ENCODE peak calls at places on chromosomes 11 and 22, in eight cellular contexts. One of them, this sample, is unnamed.

GRCh38 chr11:102237096-102237735 is 80.1 kb upstream of the BIRC3 start:
- DNase-seq in HL-60: no peak
- DNase-seq in GM12865: no peak
- DNase-seq in lower leg skin: no peak
- DNase-seq in uterus: no peak
- DNase-seq in WTC11: no peak
- DNase-seq in progenitor cell of endocrine pancreas: no peak
- DNase-seq in CD8-positive, alpha-beta T cell: no peak
- DNase-seq in this sample: no peak

GRCh38 chr11:20159680-20160381 is 444 bp downstream of the DBX1 start:
- DNase-seq in lower leg skin: no peak
- DNase-seq in uterus: no peak
- DNase-seq in progenitor cell of endocrine pancreas: no peak
- DNase-seq in GM12865: no peak
- DNase-seq in WTC11: peak; percentile 44
- DNase-seq in HL-60: no peak
- DNase-seq in CD8-positive, alpha-beta T cell: no peak
- DNase-seq in this sample: no peak

GRCh38 chr11:72683782-72684200 is 9.6 kb upstream of the PDE2A start:
- DNase-seq in CD8-positive, alpha-beta T cell: peak; percentile 58
- DNase-seq in GM12865: peak; percentile 66
- DNase-seq in progenitor cell of endocrine pancreas: peak; percentile 79
- DNase-seq in HL-60: peak; percentile 44
- DNase-seq in uterus: peak; percentile 58
- DNase-seq in WTC11: peak; percentile 92
- DNase-seq in lower leg skin: peak; percentile 93
- DNase-seq in this sample: peak; percentile 93

GRCh38 chr11:7687386-7687785 is 14.1 kb upstream of the CYB5R2 start:
- DNase-seq in lower leg skin: no peak
- DNase-seq in progenitor cell of endocrine pancreas: no peak
- DNase-seq in WTC11: no peak
- DNase-seq in uterus: no peak
- DNase-seq in GM12865: no peak
- DNase-seq in CD8-positive, alpha-beta T cell: no peak
- DNase-seq in HL-60: no peak
- DNase-seq in this sample: no peak

GRCh38 chr11:41382927-41383326 is 76.5 kb downstream of the LRRC4C start:
- DNase-seq in progenitor cell of endocrine pancreas: no peak
- DNase-seq in GM12865: no peak
- DNase-seq in WTC11: no peak
- DNase-seq in HL-60: no peak
- DNase-seq in CD8-positive, alpha-beta T cell: no peak
- DNase-seq in uterus: no peak
- DNase-seq in lower leg skin: no peak
- DNase-seq in this sample: no peak

GRCh38 chr11:21602734-21603133 is 590.2 kb upstream of the ANO5 start:
- DNase-seq in GM12865: no peak
- DNase-seq in progenitor cell of endocrine pancreas: no peak
- DNase-seq in lower leg skin: no peak
- DNase-seq in CD8-positive, alpha-beta T cell: no peak
- DNase-seq in HL-60: no peak
- DNase-seq in WTC11: no peak
- DNase-seq in uterus: no peak
- DNase-seq in this sample: no peak

GRCh38 chr11:7673724-7674434 is 579 bp upstream of the CYB5R2 start:
- DNase-seq in uterus: peak; percentile 70
- DNase-seq in lower leg skin: peak; percentile 92
- DNase-seq in HL-60: no peak
- DNase-seq in WTC11: peak; percentile 77
- DNase-seq in CD8-positive, alpha-beta T cell: no peak
- DNase-seq in progenitor cell of endocrine pancreas: peak; percentile 37
- DNase-seq in GM12865: peak; percentile 23
- DNase-seq in this sample: peak; percentile 55

GRCh38 chr22:39091136-39092081 is 5.6 kb upstream of the APOBEC3H start:
- DNase-seq in progenitor cell of endocrine pancreas: no peak
- DNase-seq in lower leg skin: no peak
- DNase-seq in WTC11: no peak
- DNase-seq in uterus: no peak
- DNase-seq in GM12865: no peak
- DNase-seq in CD8-positive, alpha-beta T cell: no peak
- DNase-seq in HL-60: no peak
- DNase-seq in this sample: no peak

DNA sequence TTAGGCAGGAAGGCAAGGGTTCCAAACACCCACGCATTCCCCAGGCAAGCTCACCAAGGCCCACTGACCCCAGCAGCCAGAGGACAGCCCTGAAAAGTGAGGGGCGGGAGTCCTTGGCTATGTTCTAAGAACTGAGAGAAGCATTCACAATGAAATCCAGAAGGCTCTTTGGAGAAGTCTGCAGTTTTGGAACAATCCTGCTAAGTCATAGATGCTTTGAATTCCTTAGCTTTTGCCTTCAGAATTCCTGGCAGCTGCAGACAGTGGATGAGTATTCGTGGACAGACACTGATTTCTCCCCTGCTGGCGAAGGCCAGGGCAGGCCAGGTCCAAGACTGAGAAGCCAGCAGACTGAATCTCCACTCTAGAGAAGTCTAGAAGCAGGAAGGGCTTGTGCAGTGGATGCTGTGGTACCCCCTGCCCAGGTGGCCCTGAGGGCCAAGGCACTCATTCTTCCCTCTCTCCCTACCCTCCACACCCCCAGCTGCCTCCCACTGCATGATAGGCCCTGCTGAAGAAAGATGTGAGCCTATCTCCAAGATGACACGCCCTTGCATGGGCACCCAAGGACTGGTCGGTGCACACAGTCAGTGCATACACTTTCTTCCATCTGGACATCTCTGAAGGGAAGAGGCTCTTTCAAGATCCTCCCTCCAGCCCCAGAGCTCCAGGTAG is 133.2 kb upstream of the TEAD1 start:
- DNase-seq in progenitor cell of endocrine pancreas: no peak
- DNase-seq in uterus: peak; percentile 54
- DNase-seq in GM12865: no peak
- DNase-seq in HL-60: no peak
- DNase-seq in lower leg skin: peak; percentile 85
- DNase-seq in CD8-positive, alpha-beta T cell: no peak
- DNase-seq in WTC11: no peak
- DNase-seq in this sample: no peak
- TF ChIP-seq CTCF in progenitor cell of endocrine pancreas: no peak
- TF ChIP-seq CTCF in uterus: peak; percentile 10
- TF ChIP-seq CTCF in GM12865: no peak
- TF ChIP-seq CTCF in HL-60: no peak
- TF ChIP-seq CTCF in lower leg skin: no peak
- TF ChIP-seq CTCF in CD8-positive, alpha-beta T cell: no peak
- TF ChIP-seq CTCF in WTC11: no peak
- TF ChIP-seq CTCF in this sample: no peak

DNA sequence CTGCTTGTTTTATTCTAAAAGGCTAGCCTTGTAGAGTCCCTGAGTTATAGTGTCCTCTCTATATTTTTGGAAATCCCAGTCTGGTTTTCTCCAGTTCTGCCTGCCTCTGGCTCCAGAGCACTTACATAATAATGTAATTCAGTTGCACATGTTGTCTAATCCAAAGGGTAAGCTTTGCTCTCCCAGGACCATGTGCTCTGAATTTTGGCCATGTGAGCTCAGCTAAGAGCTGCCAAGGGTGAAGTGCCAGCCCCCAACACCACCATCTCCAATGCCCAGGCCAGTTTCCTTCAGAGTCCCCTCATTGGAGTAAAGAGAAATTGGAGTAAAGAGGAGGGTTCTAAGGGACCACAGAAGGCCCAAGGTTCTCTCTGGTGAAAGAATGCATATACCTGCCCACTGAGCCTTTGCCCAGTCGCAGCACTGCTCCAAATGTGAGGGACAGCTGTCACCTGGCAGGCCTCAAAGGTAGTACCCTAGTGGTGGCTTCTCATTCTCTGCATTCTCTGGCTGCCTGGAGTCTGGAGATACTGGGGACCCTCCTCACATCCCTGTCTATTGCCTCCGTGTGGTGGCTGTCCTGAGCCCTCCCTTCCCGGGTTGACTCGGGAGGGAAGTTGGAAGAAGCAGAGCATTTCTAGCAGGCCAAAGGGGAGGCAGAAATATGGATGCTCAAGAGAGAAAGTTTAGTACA is 4.9 kb downstream of the CRY2 start:
- DNase-seq in uterus: no peak
- DNase-seq in progenitor cell of endocrine pancreas: no peak
- DNase-seq in lower leg skin: peak; percentile 78
- DNase-seq in WTC11: peak; percentile 32
- DNase-seq in HL-60: no peak
- DNase-seq in GM12865: no peak
- DNase-seq in CD8-positive, alpha-beta T cell: no peak
- DNase-seq in this sample: no peak
- TF ChIP-seq CTCF in uterus: no peak
- TF ChIP-seq CTCF in progenitor cell of endocrine pancreas: no peak
- TF ChIP-seq CTCF in lower leg skin: no peak
- TF ChIP-seq CTCF in WTC11: no peak
- TF ChIP-seq CTCF in HL-60: no peak
- TF ChIP-seq CTCF in GM12865: no peak
- TF ChIP-seq CTCF in CD8-positive, alpha-beta T cell: no peak
- TF ChIP-seq CTCF in this sample: no peak

DNA sequence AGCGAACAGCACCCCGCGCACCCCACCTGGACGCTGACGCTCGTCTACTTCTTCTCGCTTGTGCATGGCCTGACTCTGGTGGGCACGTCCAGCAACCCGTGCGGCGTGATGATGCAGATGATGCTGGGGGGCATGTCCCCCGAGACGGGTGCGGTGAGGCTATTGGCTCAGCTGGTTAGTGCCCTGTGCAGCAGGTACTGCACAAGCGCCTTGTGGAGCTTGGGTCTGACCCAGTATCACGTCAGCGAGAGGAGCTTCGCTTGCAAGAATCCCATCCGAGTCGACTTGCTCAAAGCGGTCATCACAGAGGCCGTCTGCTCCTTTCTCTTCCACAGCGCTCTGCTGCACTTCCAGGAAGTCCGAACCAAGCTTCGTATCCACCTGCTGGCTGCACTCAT is 440 bp downstream of the AQP11 start:
- DNase-seq in GM12865: no peak
- DNase-seq in lower leg skin: no peak
- DNase-seq in CD8-positive, alpha-beta T cell: peak; percentile 3
- DNase-seq in HL-60: peak; percentile 6
- DNase-seq in uterus: peak; percentile 50
- DNase-seq in WTC11: peak; percentile 34
- DNase-seq in progenitor cell of endocrine pancreas: peak; percentile 20
- DNase-seq in this sample: no peak
- TF ChIP-seq CTCF in GM12865: no peak
- TF ChIP-seq CTCF in lower leg skin: no peak
- TF ChIP-seq CTCF in CD8-positive, alpha-beta T cell: no peak
- TF ChIP-seq CTCF in HL-60: no peak
- TF ChIP-seq CTCF in uterus: no peak
- TF ChIP-seq CTCF in WTC11: no peak
- TF ChIP-seq CTCF in progenitor cell of endocrine pancreas: peak; percentile 29
- TF ChIP-seq CTCF in this sample: no peak

GRCh38 chr11:66864924-66865697 is 8.2 kb downstream of the LRFN4 start:
- DNase-seq in uterus: no peak
- DNase-seq in HL-60: no peak
- DNase-seq in WTC11: no peak
- DNase-seq in lower leg skin: no peak
- DNase-seq in CD8-positive, alpha-beta T cell: no peak
- DNase-seq in progenitor cell of endocrine pancreas: no peak
- DNase-seq in GM12865: no peak
- DNase-seq in this sample: no peak
- TF ChIP-seq CTCF in uterus: no peak
- TF ChIP-seq CTCF in HL-60: no peak
- TF ChIP-seq CTCF in WTC11: no peak
- TF ChIP-seq CTCF in lower leg skin: no peak
- TF ChIP-seq CTCF in CD8-positive, alpha-beta T cell: no peak
- TF ChIP-seq CTCF in progenitor cell of endocrine pancreas: no peak
- TF ChIP-seq CTCF in GM12865: no peak
- TF ChIP-seq CTCF in this sample: no peak

DNA sequence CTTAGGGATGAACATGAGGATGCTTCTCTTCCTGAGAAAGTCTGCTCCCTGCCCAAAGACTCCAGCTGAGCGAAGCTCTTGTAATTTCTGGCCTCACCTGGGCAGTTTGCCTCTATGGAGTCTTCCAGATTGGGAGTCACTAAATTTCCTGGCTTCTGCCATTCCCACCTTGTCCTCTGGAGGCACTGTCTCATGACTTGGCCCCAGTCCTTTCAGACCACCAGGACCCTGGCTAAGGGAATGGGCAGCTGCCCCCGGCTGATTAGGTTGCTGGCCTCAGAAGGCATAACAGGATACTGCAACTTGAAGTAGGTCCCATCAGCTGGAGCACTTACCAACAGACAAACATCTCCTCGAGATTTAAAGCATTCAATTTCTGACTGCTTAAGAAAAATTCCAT is 128.1 kb upstream of the SPON1 start:
- DNase-seq in progenitor cell of endocrine pancreas: peak; percentile 12
- DNase-seq in GM12865: no peak
- DNase-seq in HL-60: no peak
- DNase-seq in lower leg skin: no peak
- DNase-seq in WTC11: peak; percentile 74
- DNase-seq in CD8-positive, alpha-beta T cell: no peak
- DNase-seq in uterus: no peak
- DNase-seq in this sample: peak; percentile 54
- TF ChIP-seq CTCF in progenitor cell of endocrine pancreas: peak; percentile 56
- TF ChIP-seq CTCF in GM12865: peak; percentile 42
- TF ChIP-seq CTCF in HL-60: peak; percentile 13
- TF ChIP-seq CTCF in lower leg skin: no peak
- TF ChIP-seq CTCF in WTC11: peak; percentile 66
- TF ChIP-seq CTCF in CD8-positive, alpha-beta T cell: no peak
- TF ChIP-seq CTCF in uterus: no peak
- TF ChIP-seq CTCF in this sample: peak; percentile 54

This sample was measured in nephron progenitor cell.